ENCODE peak calls at places on chromosomes 1 and 21, in eight cellular contexts. C is endodermal cell; W is epithelial cell of esophagus; Q is EL; S is AG04450; U is effector CD8-positive, alpha-beta T cell; P is tibial artery; J is head of caudate nucleus. M is an unnamed sample.

GRCh38 chr21:41234574-41234973 is 66.6 kb downstream of the BACE2 start:
- DNase-seq in Q (no peak), S (no peak), U (no peak), P (no peak), J (no peak), W (no peak), C (no peak), M (no peak)

GRCh38 chr1:108896160-108897150 is 19.7 kb downstream of the GPSM2 start:
- DNase-seq in Q (peak), P (no peak), S (peak), U (no peak), C (peak), J (peak), W (no peak), M (peak)

GRCh38 chr1:185853739-185854138 is 119.5 kb downstream of the HMCN1 start:
- DNase-seq in U (no peak), S (peak), P (no peak), W (peak), J (no peak), Q (peak), C (no peak), M (peak)

GRCh38 chr1:23719162-23719820 is 24.0 kb upstream of the ELOA start:
- DNase-seq in U (no peak), C (no peak), J (no peak), S (peak), P (no peak), Q (no peak), W (peak), M (no peak)

GRCh38 chr1:28273216-28273860 is 14.0 kb downstream of the SESN2 start:
- DNase-seq in J (no peak), Q (peak), S (no peak), U (no peak), W (no peak), P (no peak), C (no peak), M (no peak)

GRCh38 chr1:226495716-226496115 is 52.8 kb upstream of the STUM start:
- DNase-seq in U (no peak), C (no peak), W (peak), J (no peak), S (no peak), Q (no peak), P (no peak), M (no peak)

GRCh38 chr1:62040450-62040849 is 154.2 kb upstream of the L1TD1 start:
- DNase-seq in S (no peak), W (peak), Q (no peak), J (no peak), C (peak), U (no peak), P (no peak), M (no peak)

GRCh38 chr1:81432654-81433109 is 368.1 kb upstream of the ADGRL2 start:
- DNase-seq in J (no peak), Q (no peak), W (no peak), C (no peak), U (no peak), P (no peak), S (no peak), M (no peak)

GRCh38 chr1:226403522-226404034 is 4.3 kb downstream of the PARP1 start:
- DNase-seq in U (no peak), W (peak), Q (peak), P (no peak), J (peak), C (peak), S (no peak), M (peak)

GRCh38 chr1:226875641-226876295 is 5.4 kb downstream of the PSEN2 start:
- DNase-seq in S (no peak), C (peak), U (no peak), P (peak), J (peak), W (peak), Q (peak), M (no peak)

GRCh38 chr1:6937048-6937447 is 151.8 kb downstream of the CAMTA1 start:
- DNase-seq in J (no peak), U (no peak), W (no peak), Q (no peak), S (no peak), C (no peak), P (no peak), M (no peak)

GRCh38 chr1:9320520-9321479 is 28.1 kb downstream of the SPSB1 start:
- DNase-seq in J (no peak), U (no peak), W (no peak), Q (no peak), P (no peak), S (peak), C (no peak), M (no peak)

GRCh38 chr1:89574621-89575020 is 50.0 kb downstream of the LRRC8B start:
- DNase-seq in U (no peak), P (no peak), C (no peak), Q (no peak), J (no peak), W (no peak), S (no peak), M (no peak)

GRCh38 chr1:33382651-33383415 is 48.1 kb downstream of the PHC2 start:
- DNase-seq in J (peak), Q (no peak), U (no peak), S (no peak), W (no peak), C (no peak), P (no peak), M (no peak)

GRCh38 chr1:150799104-150799503 is 9.0 kb downstream of the CTSK start:
- DNase-seq in J (no peak), U (no peak), S (no peak), Q (no peak), C (no peak), W (no peak), P (no peak), M (no peak)

GRCh38 chr1:185996211-185996610 is 262.0 kb downstream of the HMCN1 start:
- DNase-seq in P (peak), Q (peak), C (no peak), W (peak), J (no peak), U (no peak), S (no peak), M (peak)

GRCh38 chr1:98046031-98046641 is 125.3 kb upstream of the DPYD start:
- DNase-seq in P (no peak), W (peak), S (no peak), J (peak), U (no peak), C (peak), Q (peak), M (peak)

GRCh38 chr1:247386695-247387094 is 29.3 kb upstream of the NLRP3 start:
- DNase-seq in Q (peak), C (no peak), W (peak), P (no peak), J (peak), U (no peak), S (peak), M (peak)

GRCh38 chr1:64955093-64956066 is 11.0 kb downstream of the JAK1 start:
- DNase-seq in C (peak), U (no peak), W (no peak), S (no peak), J (no peak), Q (no peak), P (no peak), M (no peak)

GRCh38 chr21:23887709-23888303 is 1719.5 kb downstream of the MRPL39 start:
- DNase-seq in P (no peak), W (no peak), Q (no peak), S (no peak), U (peak), C (no peak), J (no peak), M (no peak)

GRCh38 chr21:38474124-38474523 is 24.2 kb downstream of the ERG start:
- DNase-seq in S (no peak), Q (no peak), C (peak), U (no peak), P (no peak), J (no peak), W (no peak), M (no peak)

M was measured in adipocyte.